ENCODE peak calls at places on chromosomes 7 and 10, in seven cellular contexts. K, Y, Q, V, N, F and W are unnamed samples.

GRCh38 chr7:78062214-78062613 is 263.6 kb downstream of the PHTF2 start:
- DNase-seq in V (no peak), F (no peak), Q (no peak), K (no peak), Y (no peak), N (no peak), W (no peak)

GRCh38 chr7:33087858-33088257 is 21.3 kb downstream of the RP9 start:
- DNase-seq in F (no peak), K (no peak), V (no peak), Y (no peak), Q (no peak), N (no peak), W (no peak)

GRCh38 chr7:158828343-158829020 is 827 bp downstream of the ESYT2 start:
- DNase-seq in Y (no peak), V (no peak), Q (no peak), K (peak; percentile 62), N (no peak), F (peak; percentile 21), W (no peak)

GRCh38 chr10:88389456-88389855 is 193.7 kb downstream of the RNLS start:
- DNase-seq in Y (no peak), V (peak; percentile 43), K (peak; percentile 31), N (peak; percentile 20), Q (no peak), F (peak; percentile 68), W (peak; percentile 10)

GRCh38 chr7:55427800-55428199 is 62.7 kb downstream of the LANCL2 start:
- DNase-seq in Q (no peak), K (no peak), Y (no peak), F (no peak), N (no peak), V (no peak), W (no peak)

GRCh38 chr7:137328389-137329120 is 15.0 kb downstream of the PTN start:
- DNase-seq in V (no peak), Q (no peak), Y (peak; percentile 34), F (peak; percentile 2), K (no peak), N (no peak), W (no peak)

GRCh38 chr10:97561678-97562077 is 10.9 kb upstream of the ANKRD2 start:
- DNase-seq in V (no peak), F (no peak), Q (no peak), K (no peak), Y (no peak), N (no peak), W (no peak)

GRCh38 chr7:152706465-152706864 is 30.5 kb upstream of the XRCC2 start:
- DNase-seq in K (no peak), N (no peak), F (no peak), V (no peak), Y (no peak), Q (peak; percentile 29), W (no peak)

GRCh38 chr10:62851449-62851848 is 35.3 kb upstream of the EGR2 start:
- DNase-seq in Y (no peak), Q (peak; percentile 20), K (peak; percentile 10), N (no peak), F (no peak), V (peak; percentile 22), W (no peak)

GRCh38 chr7:45610019-45610418 is 35.9 kb downstream of the ADCY1 start:
- DNase-seq in Q (no peak), N (no peak), K (no peak), V (no peak), Y (no peak), F (no peak), W (no peak)

GRCh38 chr10:24367688-24368087 is 158.8 kb downstream of the KIAA1217 start:
- DNase-seq in K (no peak), Y (no peak), Q (no peak), N (no peak), F (no peak), V (no peak), W (no peak)

GRCh38 chr10:94043431-94043990 is 49.8 kb downstream of the PLCE1 start:
- DNase-seq in F (peak; percentile 70), Q (no peak), Y (no peak), V (no peak), K (no peak), N (no peak), W (no peak)

GRCh38 chr10:14265709-14266108 is 65.0 kb downstream of the FRMD4A start:
- DNase-seq in N (no peak), Q (no peak), K (no peak), F (no peak), V (no peak), Y (no peak), W (no peak)

GRCh38 chr10:43136995-43137700 is 1.1 kb upstream of the CSGALNACT2 start:
- DNase-seq in N (no peak), K (no peak), V (peak; percentile 33), Q (no peak), F (peak; percentile 34), Y (no peak), W (no peak)

GRCh38 chr10:89342219-89342966 is 14.6 kb downstream of the IFIT3 start:
- DNase-seq in V (peak; percentile 71), F (peak; percentile 85), N (no peak), K (no peak), Q (no peak), Y (peak; percentile 80), W (no peak)

GRCh38 chr10:86289577-86289868 is 77.1 kb downstream of the GRID1 start:
- DNase-seq in K (no peak), N (no peak), V (no peak), Y (no peak), Q (no peak), F (no peak), W (no peak)

GRCh38 chr10:126235091-126235978 is 152.9 kb downstream of the ADAM12 start:
- DNase-seq in Q (no peak), N (no peak), K (no peak), F (no peak), V (no peak), Y (peak; percentile 54), W (no peak)

GRCh38 chr10:79393924-79394610 is 46.8 kb downstream of the PPIF start:
- DNase-seq in K (peak; percentile 5), V (no peak), F (no peak), Q (no peak), N (no peak), Y (no peak), W (peak; percentile 39)

GRCh38 chr10:21171936-21172773 is 275.0 kb upstream of the NEBL start:
- DNase-seq in V (no peak), Y (no peak), F (no peak), N (no peak), Q (no peak), K (peak; percentile 47), W (no peak)

GRCh38 chr7:6448943-6449543 is 1.3 kb upstream of the DAGLB start:
- DNase-seq in Q (no peak), V (no peak), Y (no peak), N (no peak), F (no peak), K (no peak), W (no peak)

GRCh38 chr10:73894245-73894971 is 16.5 kb upstream of the PLAU start:
- DNase-seq in V (peak; percentile 82), F (peak; percentile 94), Y (no peak), N (peak; percentile 23), Q (no peak), K (no peak), W (no peak)